ENCODE peak calls at places on chromosomes 11 and 22, in six cellular contexts. Y, J, U, R, M and B are unnamed samples. For H3K36me3, the result is how much of the 10 kb centered on the place peaks cover.

GRCh38 chr11:60570970-60571369 is 55.8 kb downstream of the MS4A13 start:
- DNase-seq in Y (no peak), J (no peak), U (no peak), R (no peak), M (no peak), B (no peak)

GRCh38 chr22:44396727-44397722 is 84.3 kb upstream of the SHISAL1 start:
- DNase-seq in Y (peak), J (no peak), U (no peak), R (no peak), M (peak), B (peak)

GRCh38 chr11:78156081-78156844 is 16.8 kb upstream of the ALG8 start:
- DNase-seq in Y (no peak), J (no peak), U (no peak), R (no peak), M (no peak), B (no peak)

GRCh38 chr11:128533473-128533872 is 53.9 kb downstream of the ETS1 start:
- DNase-seq in Y (no peak), J (no peak), U (no peak), R (no peak), M (no peak), B (no peak)

GRCh38 chr22:50150161-50151129 is 20.1 kb upstream of the PANX2 start:
- DNase-seq in Y (no peak), J (no peak), U (no peak), R (no peak), M (no peak), B (no peak)

GRCh38 chr22:27927608-27928007 is 8.6 kb upstream of the PITPNB start:
- DNase-seq in Y (no peak), J (no peak), U (no peak), R (no peak), M (no peak), B (no peak)

GRCh38 chr11:70191495-70192140 is 11.5 kb upstream of the FADD start:
- DNase-seq in Y (peak), J (peak), U (peak), R (peak), M (peak), B (peak)

GRCh38 chr11:124832571-124832970 is 32.4 kb upstream of the MSANTD2 start:
- DNase-seq in Y (no peak), J (no peak), U (peak), R (no peak), M (no peak), B (no peak)

GRCh38 chr11:16782226-16782919 is 43.9 kb downstream of the C11orf58 start:
- DNase-seq in Y (no peak), J (no peak), U (no peak), R (no peak), M (no peak), B (peak)

GRCh38 chr11:47225552-47226137 is 10.9 kb downstream of the DDB2 start:
- DNase-seq in Y (no peak), J (no peak), U (no peak), R (no peak), M (no peak), B (no peak)

GRCh38 chr11:27679136-27680015 is 20.9 kb downstream of the BDNF start:
- DNase-seq in Y (no peak), J (no peak), U (no peak), R (peak), M (no peak), B (no peak)

GRCh38 chr11:67613960-67614715 is 7.4 kb downstream of the NDUFV1 start:
- DNase-seq in Y (peak), J (no peak), U (peak), R (peak), M (peak), B (peak)

GRCh38 chr11:36056160-36056751 is 112.4 kb downstream of the LDLRAD3 start:
- DNase-seq in Y (no peak), J (no peak), U (peak), R (peak), M (no peak), B (no peak)

GRCh38 chr11:44600739-44601416 is 35.4 kb downstream of the CD82 start:
- DNase-seq in Y (no peak), J (no peak), U (no peak), R (peak), M (no peak), B (no peak)

GRCh38 chr22:19663286-19663815 is 51.0 kb upstream of the SEPTIN5 start:
- DNase-seq in Y (peak), J (peak), U (peak), R (peak), M (peak), B (no peak)

GRCh38 chr11:119320593-119321524 is 3.9 kb upstream of the MCAM start:
- DNase-seq in Y (peak), J (no peak), U (peak), R (peak), M (no peak), B (peak)

GRCh38 chr11:85756401-85757200 is 54.3 kb downstream of the SYTL2 start:
- DNase-seq in Y (peak), J (no peak), U (no peak), R (no peak), M (no peak), B (no peak)

GRCh38 chr22:44776535-44777363 is 24.4 kb downstream of the ARHGAP8 start:
- DNase-seq in Y (peak), J (no peak), U (no peak), R (no peak), M (no peak), B (no peak)

GRCh38 chr22:42500164-42500835 is 19.3 kb downstream of the RRP7A start:
- DNase-seq in Y (peak), J (peak), U (peak), R (peak), M (peak), B (peak)

GRCh38 chr11:57888385-57888784 is 126.8 kb downstream of the CTNND1 start:
- DNase-seq in Y (no peak), J (no peak), U (no peak), R (no peak), M (no peak), B (no peak)

GRCh38 chr11:112612283-112612849 is 348.9 kb upstream of the NCAM1 start:
- DNase-seq in Y (no peak), J (no peak), U (peak), R (peak), M (no peak), B (no peak)

GRCh38 chr22:45548991-45549736 is 46.5 kb downstream of the FBLN1 start:
- DNase-seq in Y (peak), J (peak), U (no peak), R (peak), M (peak), B (no peak)

GRCh38 chr11:396948-397548 is 3.0 kb downstream of the PKP3 start:
- DNase-seq in Y (peak), J (peak), U (no peak), R (peak), M (peak), B (no peak)

GRCh38 chr11:113179181-113179701 is 135.1 kb upstream of the TTC12 start:
- DNase-seq in Y (no peak), J (no peak), U (no peak), R (no peak), M (no peak), B (no peak)

GRCh38 chr11:442611-443081 is 835 bp upstream of the ANO9 start:
- DNase-seq in Y (no peak), J (no peak), U (no peak), R (no peak), M (no peak), B (no peak)

GRCh38 chr22:17918840-17919239 is 105.5 kb downstream of the MICAL3 start:
- DNase-seq in Y (no peak), J (no peak), U (peak), R (no peak), M (no peak), B (no peak)

GRCh38 chr11:20488352-20488751 is 100.8 kb downstream of the PRMT3 start:
- DNase-seq in Y (no peak), J (no peak), U (no peak), R (no peak), M (no peak), B (no peak)

GRCh38 chr11:97850726-97851125 is 1170.0 kb upstream of the CNTN5 start:
- DNase-seq in Y (no peak), J (no peak), U (no peak), R (no peak), M (no peak), B (no peak)

GRCh38 chr11:97847730-97848129 is 1173.0 kb upstream of the CNTN5 start:
- DNase-seq in Y (no peak), J (no peak), U (no peak), R (no peak), M (no peak), B (no peak)
- TF ChIP-seq CTCF in Y (no peak), J (no peak), U (no peak), R (no peak), M (no peak), B (no peak)

GRCh38 chr11:92222701-92223100 is 1.9 kb upstream of the FAT3 start:
- DNase-seq in Y (no peak), J (no peak), U (no peak), R (no peak), M (no peak), B (no peak)
- H3K4me3 ChIP-seq in Y (no peak), J (no peak), U (no peak), R (no peak), M (no peak), B (no peak)

GRCh38 chr22:20918663-20919220 is 1.5 kb downstream of the CRKL start:
- DNase-seq in Y (peak), J (no peak), U (peak), R (no peak), M (no peak), B (peak)

GRCh38 chr22:20922141-20922751 is 5.0 kb downstream of the CRKL start:
- DNase-seq in Y (no peak), J (no peak), U (no peak), R (no peak), M (no peak), B (no peak)

GRCh38 chr22:20919718-20920117 is 2.5 kb downstream of the CRKL start:
- DNase-seq in Y (no peak), J (no peak), U (no peak), R (no peak), M (no peak), B (no peak)

GRCh38 chr22:20916916-20917810 is at the start of gene CRKL:
- DNase-seq in Y (peak), J (peak), U (peak), R (peak), M (peak), B (peak)

GRCh38 chr22:20920881-20921203 is 3.6 kb downstream of the CRKL start:
- DNase-seq in Y (no peak), J (no peak), U (no peak), R (no peak), M (no peak), B (no peak)
- H3K36me3 ChIP-seq in Y (under half), J (under half), U (under half), R (under half), M (under half), B (under half)

GRCh38 chr11:69011624-69012091 is 1.4 kb downstream of the MRGPRF start:
- DNase-seq in Y (peak), J (no peak), U (no peak), R (no peak), M (no peak), B (no peak)
- TF ChIP-seq CTCF in Y (no peak), J (no peak), U (no peak), R (no peak), M (no peak), B (no peak)